ENCODE peak calls at places on chromosome 15, in eight cellular contexts. D, M, W, E, K, S, F and B are unnamed samples.

GRCh38 chr15:70210538-70210937 is 112.8 kb upstream of the TLE3 start:
- DNase-seq in K (no peak), M (no peak), W (no peak), E (no peak), F (no peak), S (no peak), D (no peak), B (no peak)

GRCh38 chr15:86877171-86877631 is 797.5 kb downstream of the AGBL1 start:
- DNase-seq in K (no peak), F (peak; percentile 55), E (no peak), D (no peak), S (peak; percentile 15), W (no peak), M (no peak), B (no peak)

GRCh38 chr15:70269991-70270751 is 172.5 kb upstream of the TLE3 start:
- DNase-seq in W (no peak), F (peak; percentile 63), M (no peak), S (peak; percentile 13), K (peak; percentile 72), D (peak; percentile 46), E (peak; percentile 57), B (peak; percentile 51)

GRCh38 chr15:40310001-40310959 is 2.5 kb upstream of the PLCB2 start:
- DNase-seq in K (peak; percentile 59), M (peak; percentile 30), F (no peak), S (no peak), W (peak; percentile 45), E (peak; percentile 62), D (peak; percentile 68), B (peak; percentile 74)

GRCh38 chr15:66819084-66819483 is 117.0 kb downstream of the SMAD6 start:
- DNase-seq in F (no peak), S (no peak), K (no peak), M (no peak), D (no peak), E (no peak), W (no peak), B (no peak)

GRCh38 chr15:38438031-38438986 is 15.6 kb upstream of the FAM98B start:
- DNase-seq in K (peak; percentile 83), F (no peak), M (no peak), D (no peak), W (no peak), E (no peak), S (no peak), B (no peak)

GRCh38 chr15:58704155-58704825 is 45.2 kb downstream of the ADAM10 start:
- DNase-seq in W (no peak), D (no peak), F (no peak), K (peak; percentile 39), E (no peak), S (no peak), M (no peak), B (no peak)

GRCh38 chr15:46151786-46152185 is 517.0 kb downstream of the SQOR start:
- DNase-seq in S (no peak), K (no peak), E (no peak), D (no peak), F (no peak), M (no peak), W (no peak), B (no peak)

GRCh38 chr15:68402432-68403160 is 29.4 kb downstream of the ITGA11 start:
- DNase-seq in K (no peak), E (no peak), S (no peak), D (peak; percentile 5), F (no peak), W (no peak), M (no peak), B (no peak)

GRCh38 chr15:62856466-62857246 is 185.9 kb upstream of the TPM1 start:
- DNase-seq in E (no peak), S (no peak), K (no peak), M (no peak), D (no peak), W (no peak), F (no peak), B (no peak)
- H3K27ac ChIP-seq in E (no peak overlapping the region), S (no peak overlapping the region), K (no peak overlapping the region), M (peak overlapping the region; percentile 9), D (no peak overlapping the region), W (peak overlapping the region; percentile 50), F (no peak overlapping the region), B (no peak overlapping the region)

GRCh38 chr15:92595506-92596337 is 59.9 kb downstream of the FAM174B start:
- DNase-seq in M (no peak), E (no peak), D (peak; percentile 63), W (no peak), F (no peak), K (no peak), S (no peak), B (peak; percentile 12)
- TF ChIP-seq CTCF in M (no peak), E (peak; percentile 11), D (no peak), W (no peak), F (no peak), K (no peak), S (no peak), B (no peak)

DNA sequence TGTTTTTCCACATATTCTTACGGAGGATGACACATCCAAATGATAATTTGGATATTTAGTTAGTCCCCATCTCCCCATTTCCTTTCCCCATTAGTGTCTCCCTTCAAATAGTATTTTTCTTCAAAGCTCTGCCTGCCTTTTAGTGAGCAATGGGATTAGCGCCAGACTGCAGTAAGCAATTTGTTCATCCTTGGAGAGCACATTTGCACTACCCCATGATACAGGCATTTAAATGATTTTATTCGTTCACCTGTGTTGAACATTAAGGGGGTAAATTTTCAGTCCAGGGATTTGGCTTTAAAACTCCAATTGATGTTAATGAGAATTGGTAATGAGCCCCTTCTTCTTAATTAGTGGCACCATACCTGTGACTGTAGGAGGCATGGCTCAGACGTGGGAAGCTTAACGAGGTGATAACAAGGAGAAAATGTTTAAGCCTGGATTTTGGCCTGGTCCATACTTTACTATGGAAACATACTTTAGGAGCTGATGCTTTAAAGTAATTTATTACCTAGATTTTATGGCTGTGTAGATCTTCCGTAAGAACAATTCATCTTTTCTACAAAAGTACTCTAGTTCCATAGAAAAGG is 161.4 kb upstream of the NANOGP8 start:
- DNase-seq in D (no peak), W (no peak), E (no peak), S (no peak), F (no peak), K (no peak), M (no peak), B (no peak)
- H3K4me3 ChIP-seq in D (no peak overlapping the region), W (no peak overlapping the region), E (no peak overlapping the region), S (no peak overlapping the region), F (no peak overlapping the region), K (no peak overlapping the region), M (no peak overlapping the region), B (no peak overlapping the region)

GRCh38 chr15:55652909-55653495 is 64.9 kb upstream of the PYGO1 start:
- DNase-seq in F (no peak), D (no peak), M (no peak), W (no peak), S (no peak), E (no peak), K (no peak), B (no peak)

GRCh38 chr15:55652363-55652762 is 64.2 kb upstream of the PYGO1 start:
- DNase-seq in W (no peak), M (no peak), K (no peak), S (no peak), E (no peak), F (no peak), D (no peak), B (no peak)

GRCh38 chr15:55649058-55649423 is 60.9 kb upstream of the PYGO1 start:
- DNase-seq in W (no peak), S (no peak), K (peak; percentile 15), F (no peak), E (no peak), M (no peak), D (no peak), B (no peak)

GRCh38 chr15:55659481-55659880 is 71.3 kb upstream of the PYGO1 start:
- DNase-seq in K (no peak), E (no peak), M (no peak), S (no peak), F (no peak), D (no peak), W (no peak), B (no peak)

GRCh38 chr15:55654541-55654940 is 66.4 kb upstream of the PYGO1 start:
- DNase-seq in W (no peak), F (no peak), D (no peak), E (no peak), K (peak; percentile 11), S (no peak), M (no peak), B (no peak)
- H3K27ac ChIP-seq in W (no peak overlapping the region), F (no peak overlapping the region), D (no peak overlapping the region), E (no peak overlapping the region), K (peak overlapping the region; percentile 37), S (no peak overlapping the region), M (no peak overlapping the region), B (no peak overlapping the region)

DNA sequence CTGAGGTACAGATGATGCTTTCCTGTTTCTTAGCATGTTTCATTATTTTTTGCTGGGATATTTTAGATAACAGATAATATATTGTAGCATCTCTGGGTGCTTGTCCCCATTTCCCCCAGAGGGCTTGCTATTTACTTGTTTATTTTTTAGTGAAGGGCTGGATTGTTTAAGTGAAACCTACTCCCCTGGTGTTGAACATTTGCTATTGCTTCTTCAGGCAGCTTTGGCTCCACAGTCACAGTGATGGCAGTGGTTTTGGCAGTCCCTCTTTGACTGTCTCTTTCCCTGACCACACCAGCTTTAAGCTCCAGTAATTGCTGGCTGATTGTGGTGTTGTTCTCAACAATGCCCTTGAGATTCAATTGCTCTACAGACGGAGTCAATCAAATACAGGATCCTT is 128.9 kb downstream of the KLF13 start:
- DNase-seq in E (no peak), S (no peak), F (no peak), W (no peak), M (no peak), K (no peak), D (no peak), B (no peak)
- TF ChIP-seq CTCF in E (no peak), S (no peak), F (no peak), W (no peak), M (no peak), K (peak; percentile 34), D (peak; percentile 3), B (no peak)

DNA sequence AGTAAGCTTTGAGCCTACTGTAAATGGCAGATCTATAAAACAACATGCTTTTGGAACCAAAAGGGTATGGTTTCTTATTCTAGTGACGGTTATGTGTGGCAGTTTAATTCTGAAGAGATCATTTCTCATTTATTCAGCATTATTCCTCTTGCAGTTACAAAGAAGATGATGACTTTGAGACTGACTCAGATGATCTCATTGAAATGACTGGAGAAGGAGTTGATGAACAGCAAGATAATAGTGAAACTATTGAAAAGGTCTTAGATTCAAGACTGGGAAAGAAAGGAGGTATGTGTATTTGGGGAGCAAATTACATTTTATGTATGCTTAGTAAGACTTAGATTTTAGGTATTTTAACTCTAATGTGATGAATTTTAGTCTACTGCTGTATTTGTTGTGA is 41.5 kb downstream of the CHD2 start:
- DNase-seq in F (no peak), W (no peak), S (no peak), D (no peak), E (no peak), K (no peak), M (no peak), B (no peak)
- H3K4me3 ChIP-seq in F (no peak overlapping the region), W (no peak overlapping the region), S (no peak overlapping the region), D (no peak overlapping the region), E (no peak overlapping the region), K (no peak overlapping the region), M (no peak overlapping the region), B (no peak overlapping the region)

GRCh38 chr15:23422099-23422945 is 24.7 kb downstream of the GOLGA6L2 start:
- DNase-seq in E (no peak), W (no peak), D (no peak), F (peak; percentile 15), K (peak; percentile 10), M (no peak), S (no peak), B (no peak)
- H3K27ac ChIP-seq in E (peak overlapping the region; percentile 77), W (peak overlapping the region; percentile 79), D (no peak overlapping the region), F (no peak overlapping the region), K (no peak overlapping the region), M (no peak overlapping the region), S (no peak overlapping the region), B (no peak overlapping the region)